ENCODE peak calls at places on chromosomes 2 and 18, in six cellular contexts. V is astrocyte, J is K562, F is neural progenitor cell, X is PC-3, E is HCT116. P is an unnamed sample.

GRCh38 chr2:16650287-16651249 is 15.1 kb downstream of the CYRIA start:
- DNase-seq in F (no peak), X (no peak), J (no peak), V (peak), E (no peak), P (no peak)

GRCh38 chr2:160207804-160208661 is 8.0 kb upstream of the ITGB6 start:
- DNase-seq in E (peak), J (no peak), F (peak), V (peak), X (peak), P (no peak)

GRCh38 chr2:110866496-110866895 is 134.1 kb downstream of the ACOXL start:
- DNase-seq in X (peak), E (no peak), J (no peak), V (no peak), F (peak), P (no peak)

GRCh38 chr2:8594731-8595427 is 87.0 kb upstream of the ID2 start:
- DNase-seq in V (peak), E (no peak), X (no peak), F (no peak), J (no peak), P (no peak)

GRCh38 chr2:176562359-176563043 is 293.3 kb downstream of the MTX2 start:
- DNase-seq in X (peak), J (no peak), E (no peak), F (no peak), V (peak), P (no peak)

GRCh38 chr2:211391206-211391605 is 834.8 kb downstream of the CPS1 start:
- DNase-seq in J (no peak), F (peak), X (no peak), V (no peak), E (no peak), P (no peak)

GRCh38 chr2:206452750-206453149 is 9.4 kb downstream of the ADAM23 start:
- DNase-seq in J (no peak), X (peak), V (no peak), E (no peak), F (no peak), P (no peak)

GRCh38 chr18:56873441-56874140 is 222.4 kb downstream of the WDR7 start:
- DNase-seq in E (no peak), V (no peak), F (peak), X (no peak), J (no peak), P (no peak)

GRCh38 chr2:28649481-28650260 is 102.0 kb upstream of the PPP1CB start:
- DNase-seq in V (no peak), F (no peak), X (peak), J (no peak), E (peak), P (no peak)

GRCh38 chr2:10654069-10654468 is 35.7 kb downstream of the NOL10 start:
- DNase-seq in V (peak), X (peak), E (peak), F (no peak), J (no peak), P (no peak)

GRCh38 chr2:234279646-234280045 is 217.2 kb downstream of the ARL4C start:
- DNase-seq in X (no peak), J (no peak), F (no peak), V (no peak), E (no peak), P (no peak)

GRCh38 chr2:224059178-224059577 is 20.1 kb upstream of the SERPINE2 start:
- DNase-seq in V (no peak), F (no peak), J (no peak), X (no peak), E (no peak), P (no peak)

GRCh38 chr2:150076281-150076680 is 411.2 kb downstream of the RND3 start:
- DNase-seq in X (peak), E (no peak), J (no peak), V (peak), F (no peak), P (no peak)

GRCh38 chr2:10029875-10030223 is 13.5 kb upstream of the KLF11 start:
- DNase-seq in E (no peak), J (no peak), V (no peak), X (no peak), F (no peak), P (no peak)

GRCh38 chr2:231394201-231395141 is 1.0 kb upstream of the B3GNT7 start:
- DNase-seq in V (no peak), E (no peak), J (peak), X (peak), F (peak), P (no peak)

GRCh38 chr2:109348645-109349554 is 219.9 kb downstream of the SH3RF3 start:
- DNase-seq in J (no peak), X (no peak), V (no peak), F (no peak), E (no peak), P (no peak)

GRCh38 chr2:5692561-5693287 is 540 bp downstream of the SOX11 start:
- DNase-seq in E (no peak), J (no peak), X (no peak), V (peak), F (no peak), P (no peak)
- TF ChIP-seq EZH2 in E (no peak), J (no peak), X (no peak), V (no peak), F (peak), P (no peak)

GRCh38 chr18:69402219-69402989 is 1.7 kb downstream of the DOK6 start:
- DNase-seq in J (no peak), F (peak), X (no peak), E (no peak), V (no peak), P (no peak)
- TF ChIP-seq EZH2 in J (no peak), F (peak), X (no peak), E (no peak), V (peak), P (no peak)

GRCh38 chr2:222320441-222321395 is 21.9 kb upstream of the PAX3 start:
- DNase-seq in V (no peak), F (peak), J (no peak), X (no peak), E (no peak), P (no peak)

GRCh38 chr2:222315443-222316121 is 16.8 kb upstream of the PAX3 start:
- DNase-seq in J (no peak), E (no peak), F (no peak), V (no peak), X (no peak), P (no peak)

GRCh38 chr2:222318712-222319575 is 20.1 kb upstream of the PAX3 start:
- DNase-seq in V (no peak), F (peak), X (no peak), E (no peak), J (no peak), P (no peak)

GRCh38 chr2:222319576-222320440 is 21.0 kb upstream of the PAX3 start:
- DNase-seq in F (no peak), E (no peak), V (no peak), X (no peak), J (no peak), P (no peak)

GRCh38 chr2:222318026-222318711 is 19.4 kb upstream of the PAX3 start:
- DNase-seq in V (peak), J (peak), F (peak), E (peak), X (peak), P (peak)
- TF ChIP-seq EZH2 in V (no peak), J (no peak), F (peak), E (no peak), X (no peak), P (no peak)

DNA sequence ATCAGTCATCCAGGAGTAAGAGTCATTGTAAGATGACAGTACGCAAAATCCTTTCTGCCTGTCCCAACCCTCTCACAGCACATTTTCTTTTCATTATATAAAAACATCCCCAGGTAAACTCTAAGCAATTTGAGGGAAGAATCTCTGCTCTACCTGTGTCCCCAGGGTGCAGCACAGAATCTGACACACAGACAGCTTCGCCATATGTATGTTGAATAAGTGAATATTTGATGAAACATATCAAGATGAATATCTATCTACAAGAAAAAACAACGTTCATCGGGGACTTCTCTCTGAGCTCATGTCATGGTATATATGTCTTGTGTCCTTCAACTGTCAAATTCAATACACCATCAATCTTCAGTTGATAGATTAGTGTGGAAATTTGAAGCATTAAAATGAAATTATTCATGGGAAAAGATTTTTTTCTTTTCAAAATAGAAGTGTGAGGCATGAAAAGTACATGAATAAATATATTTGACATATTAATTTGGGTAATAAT is 94.5 kb upstream of the KYNU start:
- DNase-seq in E (no peak), J (no peak), V (no peak), F (no peak), X (no peak), P (no peak)
- TF ChIP-seq EZH2 in E (no peak), J (no peak), V (no peak), F (no peak), X (no peak), P (no peak)

DNA sequence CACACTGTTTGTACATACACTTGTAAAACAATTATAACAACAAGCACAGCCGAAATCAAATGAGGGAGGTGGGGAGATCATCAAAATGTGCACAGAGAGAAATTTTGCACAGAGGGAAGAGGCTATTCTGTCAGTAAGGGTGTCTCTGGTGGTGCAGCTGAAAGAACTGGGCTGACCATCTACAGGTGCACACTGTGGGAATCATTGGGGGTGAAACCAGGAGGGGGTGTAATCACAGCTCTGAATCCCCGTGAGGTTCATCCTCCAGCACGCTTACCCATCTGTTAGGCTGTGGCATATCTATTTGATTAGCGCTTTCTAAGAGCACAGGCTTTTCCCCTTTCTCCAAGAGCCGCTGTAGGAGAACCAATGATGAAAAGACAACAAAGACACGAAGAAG is 389.9 kb upstream of the CDH20 start:
- DNase-seq in X (no peak), J (no peak), E (no peak), F (no peak), V (no peak), P (no peak)
- TF ChIP-seq EZH2 in X (no peak), J (no peak), E (no peak), F (no peak), V (no peak), P (no peak)

P was measured in SK-N-MC.